ENCODE peak calls at places on chromosomes 11 and 22, in five cellular contexts. T is GF-D8; D is stimulated activated CD4-positive, alpha-beta T cell treated with anti-CD3 and anti-CD28 coated beads, Interleukin-1b, Interleukin-23, amount 100 ng/mL, for 24 hours; G is NCI-H1694; W is SHP77. H is an unnamed sample.

GRCh38 chr11:123221074-123221473 is 26.0 kb upstream of the CLMP start:
- DNase-seq in T (no peak), D (no peak), G (no peak), W (no peak), H (no peak)

GRCh38 chr11:127182586-127183203 is 182.1 kb upstream of the KIRREL3 start:
- DNase-seq in T (no peak), D (no peak), G (no peak), W (no peak), H (no peak)

GRCh38 chr11:113085446-113085845 is 124.2 kb downstream of the NCAM1 start:
- DNase-seq in T (no peak), D (no peak), G (no peak), W (no peak), H (no peak)

GRCh38 chr11:79321282-79321681 is 119.5 kb downstream of the TENM4 start:
- DNase-seq in T (no peak), D (no peak), G (no peak), W (no peak), H (no peak)

GRCh38 chr11:64894070-64894811 is 15.8 kb upstream of the EHD1 start:
- DNase-seq in T (no peak), D (peak), G (peak), W (peak), H (no peak)

GRCh38 chr22:39405346-39406085 is 5.9 kb downstream of the TAB1 start:
- DNase-seq in T (no peak), D (no peak), G (no peak), W (no peak), H (no peak)

GRCh38 chr11:102291831-102292230 is 25.5 kb upstream of the BIRC3 start:
- DNase-seq in T (no peak), D (no peak), G (no peak), W (no peak), H (no peak)

GRCh38 chr22:21568207-21569075 is 927 bp downstream of the UBE2L3 start:
- DNase-seq in T (no peak), D (no peak), G (no peak), W (no peak), H (peak)

GRCh38 chr22:45608763-45609180 is 62.9 kb upstream of the ATXN10 start:
- DNase-seq in T (no peak), D (no peak), G (no peak), W (no peak), H (no peak)

GRCh38 chr11:59158206-59159068 is 13.5 kb upstream of the DTX4 start:
- DNase-seq in T (peak), D (peak), G (peak), W (no peak), H (peak)